ENCODE peak calls at places on chromosomes 12 and 14, in nine cellular contexts. I, U, Q, J, H, X, D, R and S are unnamed samples.

GRCh38 chr14:23366163-23366921 is 1.4 kb upstream of the EFS start:
- DNase-seq in I (peak), Q (no peak), U (no peak), J (peak), D (peak), H (no peak), X (peak), R (peak), S (no peak)

GRCh38 chr12:104426926-104427546 is 29.7 kb upstream of the CHST11 start:
- DNase-seq in I (no peak), J (peak), Q (no peak), X (no peak), H (no peak), R (no peak), D (no peak), U (no peak), S (peak)

GRCh38 chr12:106918746-106919145 is 37.0 kb upstream of the TMEM263 start:
- DNase-seq in I (peak), D (no peak), J (peak), H (peak), R (no peak), U (no peak), X (peak), Q (no peak), S (peak)

GRCh38 chr12:93812616-93813015 is 135.4 kb downstream of the CRADD start:
- DNase-seq in U (no peak), R (no peak), D (no peak), J (no peak), X (no peak), Q (no peak), I (no peak), H (no peak), S (no peak)

GRCh38 chr14:56555921-56556570 is 23.6 kb upstream of the TMEM260 start:
- DNase-seq in D (no peak), I (peak), U (no peak), X (no peak), H (peak), Q (no peak), R (no peak), J (peak), S (peak)

GRCh38 chr12:31732926-31733548 is 4.2 kb upstream of the AMN1 start:
- DNase-seq in U (no peak), I (peak), R (no peak), Q (no peak), D (no peak), H (no peak), X (no peak), J (peak), S (peak)

GRCh38 chr12:57700317-57700716 is 6.4 kb downstream of the OS9 start:
- DNase-seq in H (no peak), I (no peak), R (no peak), U (no peak), Q (no peak), D (no peak), J (no peak), X (no peak), S (no peak)

GRCh38 chr14:103931422-103931821 is 3.2 kb downstream of the TDRD9 start:
- DNase-seq in I (no peak), D (no peak), J (no peak), H (no peak), R (no peak), Q (no peak), X (no peak), U (no peak), S (no peak)

GRCh38 chr12:90938451-90938850 is 16.5 kb downstream of the CCER1 start:
- DNase-seq in R (no peak), Q (no peak), H (no peak), I (peak), D (no peak), J (peak), U (no peak), X (no peak), S (peak)

GRCh38 chr12:75960954-75961661 is 70.5 kb downstream of the PHLDA1 start:
- DNase-seq in Q (no peak), U (no peak), H (no peak), I (no peak), R (no peak), X (no peak), J (no peak), D (no peak), S (no peak)

GRCh38 chr14:70884595-70885342 is 22.5 kb upstream of the PCNX1 start:
- DNase-seq in X (no peak), I (no peak), D (no peak), R (no peak), U (no peak), Q (no peak), J (no peak), H (no peak), S (no peak)

GRCh38 chr12:69028941-69029729 is 96.2 kb upstream of the CPM start:
- DNase-seq in I (no peak), J (no peak), X (no peak), R (no peak), D (no peak), H (no peak), U (no peak), Q (no peak), S (no peak)

GRCh38 chr12:12319501-12320322 is 30.3 kb downstream of the MANSC1 start:
- DNase-seq in R (no peak), Q (no peak), J (peak), I (no peak), U (no peak), D (no peak), H (no peak), X (no peak), S (no peak)

GRCh38 chr14:62143235-62143634 is 381.0 kb downstream of the SNAPC1 start:
- DNase-seq in U (no peak), D (no peak), Q (no peak), J (peak), X (no peak), H (no peak), R (no peak), I (no peak), S (no peak)

GRCh38 chr14:95220663-95221231 is 63.4 kb upstream of the DICER1 start:
- DNase-seq in D (no peak), H (no peak), R (no peak), I (peak), U (no peak), J (peak), X (no peak), Q (no peak), S (no peak)

GRCh38 chr12:60421741-60422140 is 825.9 kb downstream of the SLC16A7 start:
- DNase-seq in D (no peak), U (no peak), I (no peak), H (no peak), J (no peak), X (no peak), Q (no peak), R (no peak), S (no peak)

GRCh38 chr12:53599579-53599978 is 26.6 kb downstream of the ATF7 start:
- DNase-seq in Q (no peak), J (no peak), X (no peak), I (no peak), D (no peak), H (no peak), R (no peak), U (no peak), S (no peak)

GRCh38 chr14:47270715-47271114 is 404.7 kb downstream of the MDGA2 start:
- DNase-seq in J (no peak), U (no peak), H (no peak), I (no peak), X (no peak), Q (no peak), R (no peak), D (no peak), S (no peak)

GRCh38 chr12:91111366-91112321 is at the start of gene LUM:
- DNase-seq in X (no peak), U (no peak), I (no peak), D (no peak), Q (no peak), J (peak), R (peak), H (no peak), S (peak)

GRCh38 chr12:30537228-30537627 is 158.4 kb downstream of the IPO8 start:
- DNase-seq in H (no peak), D (no peak), X (no peak), R (no peak), I (no peak), J (no peak), Q (no peak), U (no peak), S (no peak)

GRCh38 chr14:94044476-94045091 is 18.4 kb downstream of the OTUB2 start:
- DNase-seq in X (peak), D (no peak), I (no peak), Q (no peak), R (no peak), J (no peak), U (no peak), H (no peak), S (no peak)

GRCh38 chr12:94875525-94875924 is 128.0 kb downstream of the NDUFA12 start:
- DNase-seq in J (peak), R (no peak), Q (no peak), U (no peak), I (no peak), H (peak), X (peak), D (no peak), S (no peak)

GRCh38 chr12:64672925-64673409 is 62.7 kb downstream of the RASSF3 start:
- DNase-seq in J (no peak), U (peak), Q (no peak), H (peak), X (no peak), D (no peak), R (peak), I (peak), S (no peak)

GRCh38 chr14:73786942-73787759 is 64.5 kb upstream of the PTGR2 start:
- DNase-seq in I (no peak), J (peak), Q (peak), H (no peak), R (peak), X (peak), U (peak), D (peak), S (peak)

GRCh38 chr12:17361224-17361623 is 728.8 kb downstream of the RERGL start:
- DNase-seq in Q (no peak), J (no peak), H (no peak), X (no peak), I (no peak), R (no peak), U (no peak), D (no peak), S (no peak)

GRCh38 chr14:50725761-50726160 is 57.7 kb upstream of the SAV1 start:
- DNase-seq in X (no peak), Q (no peak), D (no peak), J (no peak), U (no peak), I (no peak), H (no peak), R (no peak), S (no peak)

GRCh38 chr12:96237465-96238077 is 43.4 kb downstream of the ELK3 start:
- DNase-seq in U (peak), I (peak), Q (peak), R (peak), D (no peak), H (no peak), J (peak), X (no peak), S (peak)

GRCh38 chr12:54935235-54935951 is 49.2 kb downstream of the TESPA1 start:
- DNase-seq in U (peak), H (no peak), X (no peak), J (peak), D (peak), R (no peak), I (peak), Q (no peak), S (peak)

GRCh38 chr12:2297658-2298057 is 244.9 kb downstream of the CACNA1C start:
- DNase-seq in H (no peak), D (no peak), I (no peak), R (no peak), U (no peak), Q (no peak), X (no peak), J (no peak), S (no peak)

GRCh38 chr12:27504506-27504905 is 19.5 kb upstream of the PPFIBP1 start:
- DNase-seq in H (no peak), D (no peak), Q (no peak), U (no peak), I (no peak), J (peak), X (no peak), R (no peak), S (peak)

GRCh38 chr12:109999983-110000505 is 814 bp downstream of the ANKRD13A start:
- DNase-seq in X (no peak), Q (no peak), D (no peak), H (no peak), U (no peak), J (peak), R (no peak), I (no peak), S (peak)

GRCh38 chr12:2457215-2458112 is 337.3 kb upstream of the FKBP4 start:
- DNase-seq in X (peak), D (no peak), J (no peak), U (no peak), Q (no peak), R (no peak), H (peak), I (no peak), S (no peak)